ENCODE peak calls at places on chromosomes 2 and 18, in nine cellular contexts. X is stimulated activated CD8-positive, alpha-beta memory T cell treated with anti-CD3 and anti-CD28 coated beads, Interleukin-7, amount 100 ng/mL, for 1 hour; R is stimulated activated CD4-positive, alpha-beta T cell treated with anti-CD3 and anti-CD28 coated beads, Interleukin-2, amount 100 ng/mL, for 4 hours; K is foreskin keratinocyte; T is HepG2; I is GM12891; P is CD8-positive, alpha-beta memory T cell; L is activated T-helper 9 cell treated with anti-CD3 and anti-CD28 coated beads, Interleukin-2, amount 50 U/mL, for 16 hours; Q is HEK293T. V is an unnamed sample.
A peak's percentile ranks its signal among the peaks of the same experiment; 100 is the strongest.

GRCh38 chr2:72048881-72049477 is 98.7 kb downstream of the CYP26B1 start:
- DNase-seq in K (no peak), I (no peak), P (no peak), X (no peak), L (no peak), R (no peak), Q (no peak), T (no peak), V (no peak)

GRCh38 chr2:6992821-6993228 is 75.6 kb downstream of the RNF144A start:
- DNase-seq in Q (no peak), T (no peak), L (no peak), I (no peak), R (no peak), X (no peak), K (no peak), P (no peak), V (no peak)

GRCh38 chr18:21955757-21956652 is 213.4 kb upstream of the GATA6 start:
- DNase-seq in T (peak; percentile 54), P (peak; percentile 72), Q (peak; percentile 86), R (peak; percentile 62), I (peak; percentile 49), L (peak; percentile 65), X (peak; percentile 75), K (peak; percentile 34), V (peak; percentile 15)

GRCh38 chr18:3044931-3045698 is 32.2 kb upstream of the LPIN2 start:
- DNase-seq in X (no peak), I (no peak), T (peak; percentile 58), Q (no peak), K (peak; percentile 24), L (no peak), R (no peak), P (no peak), V (no peak)

GRCh38 chr18:77131100-77131651 is 1.4 kb downstream of the MBP start:
- DNase-seq in X (no peak), R (peak; percentile 66), T (no peak), I (no peak), L (peak; percentile 35), K (peak; percentile 28), P (no peak), Q (no peak), V (no peak)

GRCh38 chr2:226699321-226699720 is 100.3 kb downstream of the IRS1 start:
- DNase-seq in X (no peak), R (no peak), T (no peak), L (no peak), K (no peak), I (no peak), P (no peak), Q (no peak), V (no peak)

GRCh38 chr2:190856985-190857384 is 23.6 kb upstream of the GLS start:
- DNase-seq in L (no peak), X (no peak), P (no peak), Q (no peak), I (no peak), R (no peak), K (no peak), T (no peak), V (no peak)

GRCh38 chr2:12170151-12170550 is 423.7 kb downstream of the LPIN1 start:
- DNase-seq in I (no peak), R (no peak), T (no peak), P (no peak), Q (no peak), X (no peak), K (no peak), L (no peak), V (no peak)

GRCh38 chr2:231174211-231174651 is 24.2 kb upstream of the ARMC9 start:
- DNase-seq in Q (no peak), T (no peak), R (no peak), X (no peak), L (no peak), P (no peak), I (no peak), K (no peak), V (no peak)

GRCh38 chr2:173596226-173596625 is 241.6 kb downstream of the CDCA7 start:
- DNase-seq in X (no peak), L (no peak), I (no peak), T (no peak), K (no peak), P (no peak), Q (no peak), R (no peak), V (no peak)

GRCh38 chr2:230447455-230448451 is 31.8 kb downstream of the SP100 start:
- DNase-seq in K (no peak), I (no peak), Q (no peak), X (no peak), L (no peak), P (no peak), R (no peak), T (no peak), V (no peak)

GRCh38 chr2:119491776-119492525 is 32.3 kb downstream of the SCTR start:
- DNase-seq in K (peak; percentile 94), Q (peak; percentile 17), X (no peak), T (peak; percentile 91), I (no peak), P (no peak), L (no peak), R (no peak), V (no peak)

GRCh38 chr2:19355931-19356544 is 2.4 kb downstream of the OSR1 start:
- DNase-seq in T (no peak), K (no peak), X (no peak), P (no peak), Q (no peak), I (no peak), R (no peak), L (no peak), V (no peak)

GRCh38 chr18:72541871-72542690 is 2.1 kb downstream of the CBLN2 start:
- DNase-seq in Q (no peak), X (no peak), L (no peak), I (no peak), P (no peak), T (no peak), K (peak; percentile 17), R (no peak), V (no peak)

V was measured in thoracic aorta.